ENCODE peak calls at places on chromosome 7, in ten cellular contexts. One of them, this sample, is unnamed.

GRCh38 chr7:49643321-49643720 is 130.1 kb upstream of the VWC2 start:
- DNase-seq in astrocyte of the spinal cord: no peak
- DNase-seq in endothelial cell: no peak
- DNase-seq in glomerular endothelial cell: no peak
- DNase-seq in activated effector memory CD4-positive, alpha-beta T cell treated with anti-CD3 and anti-CD28 coated beads, Interleukin-2, amount 50 U/mL, for 16 hours: no peak
- DNase-seq in CD8-positive, alpha-beta T cell: no peak
- DNase-seq in A549: no peak
- DNase-seq in astrocyte of the cerebellum: no peak
- DNase-seq in HEK293T: no peak
- DNase-seq in ureter: no peak
- DNase-seq in this sample: no peak

GRCh38 chr7:50791921-50792341 is 9.2 kb upstream of the GRB10 start:
- DNase-seq in glomerular endothelial cell: no peak
- DNase-seq in A549: peak
- DNase-seq in activated effector memory CD4-positive, alpha-beta T cell treated with anti-CD3 and anti-CD28 coated beads, Interleukin-2, amount 50 U/mL, for 16 hours: no peak
- DNase-seq in HEK293T: no peak
- DNase-seq in ureter: no peak
- DNase-seq in CD8-positive, alpha-beta T cell: no peak
- DNase-seq in endothelial cell: no peak
- DNase-seq in astrocyte of the spinal cord: peak
- DNase-seq in astrocyte of the cerebellum: no peak
- DNase-seq in this sample: peak

GRCh38 chr7:142693911-142694310 is 55.4 kb upstream of the PRSS1 start:
- DNase-seq in glomerular endothelial cell: no peak
- DNase-seq in astrocyte of the cerebellum: no peak
- DNase-seq in astrocyte of the spinal cord: no peak
- DNase-seq in CD8-positive, alpha-beta T cell: no peak
- DNase-seq in A549: no peak
- DNase-seq in activated effector memory CD4-positive, alpha-beta T cell treated with anti-CD3 and anti-CD28 coated beads, Interleukin-2, amount 50 U/mL, for 16 hours: no peak
- DNase-seq in ureter: no peak
- DNase-seq in endothelial cell: no peak
- DNase-seq in HEK293T: no peak
- DNase-seq in this sample: no peak

GRCh38 chr7:36154255-36155212 is 1.5 kb downstream of the EEPD1 start:
- DNase-seq in glomerular endothelial cell: no peak
- DNase-seq in A549: no peak
- DNase-seq in ureter: no peak
- DNase-seq in astrocyte of the spinal cord: no peak
- DNase-seq in astrocyte of the cerebellum: no peak
- DNase-seq in HEK293T: no peak
- DNase-seq in activated effector memory CD4-positive, alpha-beta T cell treated with anti-CD3 and anti-CD28 coated beads, Interleukin-2, amount 50 U/mL, for 16 hours: no peak
- DNase-seq in CD8-positive, alpha-beta T cell: no peak
- DNase-seq in endothelial cell: no peak
- DNase-seq in this sample: no peak

GRCh38 chr7:92674379-92674778 is 84.2 kb upstream of the FAM133B start:
- DNase-seq in activated effector memory CD4-positive, alpha-beta T cell treated with anti-CD3 and anti-CD28 coated beads, Interleukin-2, amount 50 U/mL, for 16 hours: no peak
- DNase-seq in endothelial cell: no peak
- DNase-seq in glomerular endothelial cell: no peak
- DNase-seq in CD8-positive, alpha-beta T cell: no peak
- DNase-seq in A549: no peak
- DNase-seq in astrocyte of the spinal cord: no peak
- DNase-seq in HEK293T: no peak
- DNase-seq in ureter: no peak
- DNase-seq in astrocyte of the cerebellum: no peak
- DNase-seq in this sample: no peak

GRCh38 chr7:2928256-2928612 is 84.1 kb upstream of the GNA12 start:
- DNase-seq in CD8-positive, alpha-beta T cell: no peak
- DNase-seq in endothelial cell: no peak
- DNase-seq in A549: no peak
- DNase-seq in HEK293T: no peak
- DNase-seq in ureter: no peak
- DNase-seq in astrocyte of the spinal cord: no peak
- DNase-seq in glomerular endothelial cell: no peak
- DNase-seq in activated effector memory CD4-positive, alpha-beta T cell treated with anti-CD3 and anti-CD28 coated beads, Interleukin-2, amount 50 U/mL, for 16 hours: peak
- DNase-seq in astrocyte of the cerebellum: no peak
- DNase-seq in this sample: no peak

GRCh38 chr7:91067266-91067665 is 197.0 kb upstream of the FZD1 start:
- DNase-seq in glomerular endothelial cell: no peak
- DNase-seq in endothelial cell: no peak
- DNase-seq in A549: no peak
- DNase-seq in ureter: no peak
- DNase-seq in CD8-positive, alpha-beta T cell: no peak
- DNase-seq in astrocyte of the cerebellum: no peak
- DNase-seq in HEK293T: no peak
- DNase-seq in activated effector memory CD4-positive, alpha-beta T cell treated with anti-CD3 and anti-CD28 coated beads, Interleukin-2, amount 50 U/mL, for 16 hours: no peak
- DNase-seq in astrocyte of the spinal cord: no peak
- DNase-seq in this sample: no peak

GRCh38 chr7:141045126-141045841 is 28.6 kb upstream of the TMEM178B start:
- DNase-seq in endothelial cell: no peak
- DNase-seq in A549: peak
- DNase-seq in CD8-positive, alpha-beta T cell: no peak
- DNase-seq in astrocyte of the spinal cord: no peak
- DNase-seq in ureter: no peak
- DNase-seq in astrocyte of the cerebellum: no peak
- DNase-seq in activated effector memory CD4-positive, alpha-beta T cell treated with anti-CD3 and anti-CD28 coated beads, Interleukin-2, amount 50 U/mL, for 16 hours: no peak
- DNase-seq in glomerular endothelial cell: no peak
- DNase-seq in HEK293T: no peak
- DNase-seq in this sample: no peak

GRCh38 chr7:1843271-1843861 is 173.3 kb downstream of the ELFN1 start:
- DNase-seq in astrocyte of the spinal cord: peak
- DNase-seq in astrocyte of the cerebellum: peak
- DNase-seq in ureter: no peak
- DNase-seq in activated effector memory CD4-positive, alpha-beta T cell treated with anti-CD3 and anti-CD28 coated beads, Interleukin-2, amount 50 U/mL, for 16 hours: peak
- DNase-seq in glomerular endothelial cell: no peak
- DNase-seq in endothelial cell: no peak
- DNase-seq in HEK293T: no peak
- DNase-seq in CD8-positive, alpha-beta T cell: no peak
- DNase-seq in A549: no peak
- DNase-seq in this sample: no peak

GRCh38 chr7:34652784-34653183 is 5.2 kb upstream of the NPSR1 start:
- DNase-seq in activated effector memory CD4-positive, alpha-beta T cell treated with anti-CD3 and anti-CD28 coated beads, Interleukin-2, amount 50 U/mL, for 16 hours: no peak
- DNase-seq in astrocyte of the cerebellum: no peak
- DNase-seq in astrocyte of the spinal cord: peak
- DNase-seq in endothelial cell: no peak
- DNase-seq in HEK293T: no peak
- DNase-seq in ureter: no peak
- DNase-seq in CD8-positive, alpha-beta T cell: no peak
- DNase-seq in glomerular endothelial cell: no peak
- DNase-seq in A549: no peak
- DNase-seq in this sample: peak

GRCh38 chr7:105014725-105015630 is 973 bp downstream of the KMT2E start:
- DNase-seq in astrocyte of the cerebellum: no peak
- DNase-seq in HEK293T: no peak
- DNase-seq in endothelial cell: peak
- DNase-seq in activated effector memory CD4-positive, alpha-beta T cell treated with anti-CD3 and anti-CD28 coated beads, Interleukin-2, amount 50 U/mL, for 16 hours: peak
- DNase-seq in A549: peak
- DNase-seq in astrocyte of the spinal cord: peak
- DNase-seq in CD8-positive, alpha-beta T cell: peak
- DNase-seq in ureter: peak
- DNase-seq in glomerular endothelial cell: no peak
- DNase-seq in this sample: peak

GRCh38 chr7:140039071-140039470 is 23.7 kb downstream of the PARP12 start:
- DNase-seq in glomerular endothelial cell: no peak
- DNase-seq in CD8-positive, alpha-beta T cell: no peak
- DNase-seq in A549: no peak
- DNase-seq in ureter: no peak
- DNase-seq in astrocyte of the cerebellum: no peak
- DNase-seq in endothelial cell: peak
- DNase-seq in astrocyte of the spinal cord: no peak
- DNase-seq in HEK293T: no peak
- DNase-seq in activated effector memory CD4-positive, alpha-beta T cell treated with anti-CD3 and anti-CD28 coated beads, Interleukin-2, amount 50 U/mL, for 16 hours: no peak
- DNase-seq in this sample: no peak